ENCODE peak calls at places on chromosome 19, in nine cellular contexts. R is Calu3; S is AG09319; Z is transverse colon; Q is uterus; K is stimulated activated CD4-positive, alpha-beta T cell treated with anti-CD3 and anti-CD28 coated beads, Interleukin-1b, Interleukin-23, amount 100 ng/mL, for 24 hours; M is SK-N-SH; P is iPS DF 19.7; J is ovary. E is an unnamed sample.

GRCh38 chr19:48975947-48976847 is 11.1 kb downstream of the FTL start:
- DNase-seq in K (no peak), M (peak; percentile 72), J (no peak), Q (no peak), Z (no peak), P (no peak), S (no peak), R (no peak), E (no peak)

GRCh38 chr19:18717601-18718000 is 34.1 kb downstream of the CRTC1 start:
- DNase-seq in Q (no peak), R (no peak), P (no peak), K (no peak), S (no peak), J (no peak), M (no peak), Z (no peak), E (no peak)

GRCh38 chr19:37988758-37989635 is 82.0 kb downstream of the SIPA1L3 start:
- DNase-seq in M (no peak), P (no peak), Q (no peak), Z (no peak), R (no peak), S (no peak), K (no peak), J (no peak), E (no peak)

GRCh38 chr19:32720936-32721250 is 1.3 kb downstream of the TDRD12 start:
- DNase-seq in R (no peak), J (no peak), Z (no peak), M (no peak), K (no peak), P (no peak), S (no peak), Q (no peak), E (no peak)

GRCh38 chr19:45215391-45216191 is 29.6 kb downstream of the EXOC3L2 start:
- DNase-seq in Q (peak; percentile 21), K (no peak), J (no peak), Z (no peak), M (peak; percentile 72), S (no peak), P (no peak), R (peak; percentile 77), E (no peak)

GRCh38 chr19:14106840-14107239 is 10.7 kb downstream of the PRKACA start:
- DNase-seq in R (no peak), Q (no peak), S (no peak), M (no peak), Z (no peak), K (no peak), P (no peak), J (no peak), E (no peak)

GRCh38 chr19:13507053-13507611 is 853 bp upstream of the CACNA1A start:
- DNase-seq in R (no peak), M (no peak), Q (no peak), K (no peak), Z (no peak), J (no peak), S (no peak), P (no peak), E (no peak)

GRCh38 chr19:511101-511841 is 4.0 kb downstream of the TPGS1 start:
- DNase-seq in Q (no peak), J (no peak), Z (peak; percentile 82), R (no peak), P (no peak), M (no peak), S (no peak), K (peak; percentile 41), E (no peak)

GRCh38 chr19:3409346-3410064 is 43.1 kb downstream of the NFIC start:
- DNase-seq in Q (peak; percentile 80), M (peak; percentile 50), K (no peak), R (no peak), S (no peak), P (no peak), J (peak; percentile 63), Z (peak; percentile 60), E (no peak)

GRCh38 chr19:2175742-2176141 is 12.0 kb downstream of the DOT1L start:
- DNase-seq in J (no peak), Z (no peak), M (no peak), P (no peak), R (no peak), Q (no peak), S (no peak), K (no peak), E (no peak)

GRCh38 chr19:22286151-22286810 is at the start of gene ZNF729:
- DNase-seq in Z (no peak), M (no peak), Q (no peak), P (no peak), J (no peak), S (no peak), R (no peak), K (no peak), E (no peak)

GRCh38 chr19:45739498-45740439 is 6.5 kb downstream of the MEIOSIN start:
- DNase-seq in Q (no peak), S (no peak), P (no peak), K (no peak), M (no peak), Z (no peak), J (no peak), R (no peak), E (no peak)

GRCh38 chr19:2645816-2646215 is 56.7 kb downstream of the GNG7 start:
- DNase-seq in M (no peak), P (no peak), J (no peak), Q (no peak), Z (no peak), K (no peak), S (no peak), R (no peak), E (no peak)

GRCh38 chr19:45643024-45643926 is 4.1 kb upstream of the EML2 start:
- DNase-seq in P (no peak), M (peak; percentile 94), K (peak; percentile 91), Z (peak; percentile 92), J (peak; percentile 79), R (peak; percentile 94), S (no peak), Q (peak; percentile 68), E (peak; percentile 80)

GRCh38 chr19:6587093-6587820 is 3.7 kb downstream of the CD70 start:
- DNase-seq in Q (no peak), P (peak; percentile 84), K (no peak), M (no peak), R (no peak), J (no peak), Z (no peak), S (no peak), E (no peak)

GRCh38 chr19:955803-956746 is 28.1 kb upstream of the WDR18 start:
- DNase-seq in M (no peak), S (no peak), P (no peak), Z (peak; percentile 41), K (no peak), Q (no peak), R (peak; percentile 65), J (peak; percentile 21), E (no peak)

GRCh38 chr19:24000656-24001055 is 86.0 kb downstream of the ZNF726 start:
- DNase-seq in K (no peak), S (no peak), M (no peak), Z (no peak), Q (no peak), J (no peak), P (no peak), R (no peak), E (no peak)

GRCh38 chr19:51333836-51334460 is 8.0 kb downstream of the VSIG10L start:
- DNase-seq in Z (no peak), R (no peak), K (no peak), P (no peak), J (no peak), Q (no peak), S (no peak), M (peak; percentile 58), E (no peak)

GRCh38 chr19:51440052-51440451 is 18.2 kb downstream of the SIGLEC8 start:
- DNase-seq in K (no peak), Z (no peak), J (no peak), Q (no peak), R (no peak), S (no peak), P (no peak), M (no peak), E (no peak)

GRCh38 chr19:5369962-5370367 is 29.4 kb upstream of the PTPRS start:
- DNase-seq in Q (no peak), K (peak; percentile 16), M (peak; percentile 70), Z (peak; percentile 54), P (no peak), R (peak; percentile 65), J (no peak), S (no peak), E (peak; percentile 37)

GRCh38 chr19:46659151-46660007 is 1.6 kb downstream of the DACT3 start:
- DNase-seq in M (peak; percentile 71), S (no peak), K (no peak), J (peak; percentile 65), Q (peak; percentile 67), Z (peak; percentile 31), R (no peak), P (no peak), E (no peak)

GRCh38 chr19:2856457-2857055 is 10.6 kb upstream of the ZNF556 start:
- DNase-seq in P (no peak), Q (no peak), S (no peak), M (no peak), R (no peak), Z (no peak), K (no peak), J (no peak), E (no peak)

GRCh38 chr19:6198896-6199239 is 63.4 kb downstream of the ACSBG2 start:
- DNase-seq in K (no peak), Q (no peak), R (no peak), M (no peak), J (no peak), S (no peak), Z (no peak), P (no peak), E (no peak)

GRCh38 chr19:2722541-2723344 is 1.6 kb upstream of the DIRAS1 start:
- DNase-seq in P (no peak), S (peak; percentile 52), J (peak; percentile 81), M (peak; percentile 30), Z (peak; percentile 35), Q (peak; percentile 86), K (no peak), R (peak; percentile 24), E (no peak)

GRCh38 chr19:41930322-41930722 is 2.1 kb upstream of the ERFL start:
- DNase-seq in Z (no peak), R (no peak), J (no peak), Q (no peak), M (no peak), P (no peak), K (no peak), S (no peak), E (no peak)

GRCh38 chr19:49533551-49534488 is 6.0 kb downstream of the RCN3 start:
- DNase-seq in Z (peak; percentile 69), R (peak; percentile 83), S (no peak), P (no peak), M (peak; percentile 93), Q (peak; percentile 69), K (peak; percentile 62), J (peak; percentile 87), E (no peak)

GRCh38 chr19:19514215-19514633 is 1.1 kb downstream of the TSSK6 start:
- DNase-seq in Q (no peak), P (no peak), S (peak; percentile 29), K (no peak), R (no peak), J (peak; percentile 82), M (no peak), Z (peak; percentile 60), E (no peak)